ENCODE peak calls at places on chromosome 20, in four cellular contexts. G is upper lobe of right lung, L is A673, E is fibroblast of the aortic adventitia. W is an unnamed sample.

GRCh38 chr20:57888591-57888990 is 178.8 kb upstream of the PMEPA1 start:
- DNase-seq in E (no peak), L (no peak), G (no peak), W (no peak)

GRCh38 chr20:56360133-56360898 is 1.5 kb downstream of the FAM210B start:
- DNase-seq in G (no peak), E (no peak), L (no peak), W (no peak)

GRCh38 chr20:17646901-17647301 is 35.1 kb downstream of the RRBP1 start:
- DNase-seq in L (no peak), G (peak; percentile 39), E (no peak), W (no peak)

GRCh38 chr20:1423625-1424106 is 30.8 kb upstream of the FKBP1A start:
- DNase-seq in L (peak; percentile 93), G (no peak), E (peak; percentile 51), W (peak; percentile 81)

GRCh38 chr20:62925420-62926228 is 681 bp downstream of the DIDO1 start:
- DNase-seq in E (peak; percentile 35), G (peak; percentile 77), L (peak; percentile 44), W (peak; percentile 80)

GRCh38 chr20:59729476-59729875 is 125.1 kb downstream of the PHACTR3 start:
- DNase-seq in L (no peak), G (peak; percentile 39), E (no peak), W (no peak)

GRCh38 chr20:58058421-58059140 is 169.9 kb downstream of the ANKRD60 start:
- DNase-seq in G (no peak), E (no peak), L (no peak), W (no peak)

GRCh38 chr20:43431120-43431519 is 26.6 kb upstream of the SRSF6 start:
- DNase-seq in E (peak; percentile 10), G (no peak), L (no peak), W (no peak)

GRCh38 chr20:32839227-32839981 is 19.3 kb upstream of the EFCAB8 start:
- DNase-seq in L (no peak), G (no peak), E (no peak), W (no peak)

GRCh38 chr20:17882065-17882833 is 86.3 kb downstream of the SNX5 start:
- DNase-seq in E (no peak), L (no peak), G (no peak), W (no peak)

GRCh38 chr20:14199111-14199510 is 138.3 kb downstream of the FLRT3 start:
- DNase-seq in E (peak; percentile 29), L (no peak), G (no peak), W (no peak)

GRCh38 chr20:58880994-58881752 is 28.7 kb downstream of the GNAS start:
- DNase-seq in L (no peak), G (no peak), E (no peak), W (peak; percentile 30)

GRCh38 chr20:46604551-46605133 is 46.6 kb downstream of the SLC13A3 start:
- DNase-seq in L (no peak), E (no peak), G (no peak), W (no peak)
- H3K4me3 ChIP-seq in L (no peak overlapping the region), E (no peak overlapping the region), G (no peak overlapping the region), W (no peak overlapping the region)

GRCh38 chr20:10676518-10676917 is 2.7 kb upstream of the JAG1 start:
- DNase-seq in G (no peak), L (no peak), E (no peak), W (no peak)

GRCh38 chr20:10673176-10673830 is 496 bp downstream of the JAG1 start:
- DNase-seq in G (peak; percentile 79), L (peak; percentile 71), E (no peak), W (peak; percentile 61)

GRCh38 chr20:10673831-10674683 is at the start of gene JAG1:
- DNase-seq in E (peak; percentile 94), G (peak; percentile 98), L (peak; percentile 94), W (peak; percentile 97)

GRCh38 chr20:10675456-10675848 is 1.7 kb upstream of the JAG1 start:
- DNase-seq in L (no peak), E (no peak), G (no peak), W (no peak)

DNA sequence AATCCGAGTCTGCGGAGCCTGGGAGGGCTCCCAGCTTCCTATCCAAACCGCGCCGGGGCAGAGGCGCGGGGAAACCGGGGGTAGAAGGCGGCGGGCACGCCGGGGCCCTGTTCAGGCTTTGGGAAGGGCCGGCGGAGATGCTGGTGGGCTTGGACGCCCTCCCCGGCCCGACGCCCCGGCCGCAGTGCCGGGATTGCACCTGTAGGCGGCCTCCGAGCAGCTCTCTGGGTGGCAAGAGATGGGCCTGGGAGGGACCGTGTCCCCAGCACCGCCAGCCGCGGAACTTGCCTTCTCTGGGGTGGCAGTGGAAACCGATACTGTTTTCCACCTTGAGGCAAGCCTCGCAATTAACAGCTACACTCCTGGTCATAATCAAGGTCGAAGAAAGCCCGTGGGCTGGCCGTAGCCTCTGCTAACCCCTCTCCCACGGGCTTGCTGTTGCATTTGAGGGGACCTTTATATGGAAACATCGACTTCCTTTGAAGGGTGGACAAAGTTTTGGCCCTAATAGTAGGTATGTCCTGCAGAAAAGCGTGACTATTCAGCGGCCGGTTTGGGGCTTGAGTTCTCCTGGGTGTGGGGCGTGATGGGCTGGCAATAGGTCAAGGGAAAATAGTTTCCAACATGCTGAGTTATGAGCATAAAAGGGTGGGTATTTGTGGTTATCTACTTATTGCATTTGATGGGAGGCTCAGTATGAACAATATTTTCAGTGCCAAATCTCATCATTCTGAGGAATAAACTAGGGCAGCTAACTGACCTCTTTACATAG is 1.1 kb upstream of the JAG1 start:
- DNase-seq in L (peak; percentile 83), E (peak; percentile 74), G (peak; percentile 93), W (peak; percentile 89)
- H3K4me3 ChIP-seq in L (peak overlapping the region; percentile 59), E (peak overlapping the region; percentile 76), G (peak overlapping the region; percentile 91), W (peak overlapping the region; percentile 60)

DNA sequence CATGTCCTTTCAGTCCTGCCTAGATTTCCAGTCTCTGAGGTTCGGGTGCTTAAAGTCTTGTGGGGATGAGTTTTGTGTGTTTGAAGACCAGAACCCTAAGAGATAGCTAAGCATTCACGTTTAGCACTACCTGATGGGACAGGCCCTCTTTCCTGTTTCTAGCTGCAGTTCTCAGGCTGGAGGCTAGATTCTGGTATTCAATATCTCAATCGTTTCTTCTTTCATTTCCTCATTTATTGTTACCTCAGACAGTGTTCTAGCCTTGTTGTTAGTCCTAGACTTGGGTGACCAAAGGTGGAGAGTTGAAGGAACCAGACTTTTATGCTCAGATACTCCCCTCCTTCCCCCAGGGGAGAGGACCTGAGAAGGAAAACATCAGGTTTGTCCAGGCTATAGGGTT is 16.8 kb downstream of the CEP250 start:
- DNase-seq in E (no peak), L (no peak), G (no peak), W (no peak)
- H3K4me3 ChIP-seq in E (no peak overlapping the region), L (no peak overlapping the region), G (no peak overlapping the region), W (no peak overlapping the region)

DNA sequence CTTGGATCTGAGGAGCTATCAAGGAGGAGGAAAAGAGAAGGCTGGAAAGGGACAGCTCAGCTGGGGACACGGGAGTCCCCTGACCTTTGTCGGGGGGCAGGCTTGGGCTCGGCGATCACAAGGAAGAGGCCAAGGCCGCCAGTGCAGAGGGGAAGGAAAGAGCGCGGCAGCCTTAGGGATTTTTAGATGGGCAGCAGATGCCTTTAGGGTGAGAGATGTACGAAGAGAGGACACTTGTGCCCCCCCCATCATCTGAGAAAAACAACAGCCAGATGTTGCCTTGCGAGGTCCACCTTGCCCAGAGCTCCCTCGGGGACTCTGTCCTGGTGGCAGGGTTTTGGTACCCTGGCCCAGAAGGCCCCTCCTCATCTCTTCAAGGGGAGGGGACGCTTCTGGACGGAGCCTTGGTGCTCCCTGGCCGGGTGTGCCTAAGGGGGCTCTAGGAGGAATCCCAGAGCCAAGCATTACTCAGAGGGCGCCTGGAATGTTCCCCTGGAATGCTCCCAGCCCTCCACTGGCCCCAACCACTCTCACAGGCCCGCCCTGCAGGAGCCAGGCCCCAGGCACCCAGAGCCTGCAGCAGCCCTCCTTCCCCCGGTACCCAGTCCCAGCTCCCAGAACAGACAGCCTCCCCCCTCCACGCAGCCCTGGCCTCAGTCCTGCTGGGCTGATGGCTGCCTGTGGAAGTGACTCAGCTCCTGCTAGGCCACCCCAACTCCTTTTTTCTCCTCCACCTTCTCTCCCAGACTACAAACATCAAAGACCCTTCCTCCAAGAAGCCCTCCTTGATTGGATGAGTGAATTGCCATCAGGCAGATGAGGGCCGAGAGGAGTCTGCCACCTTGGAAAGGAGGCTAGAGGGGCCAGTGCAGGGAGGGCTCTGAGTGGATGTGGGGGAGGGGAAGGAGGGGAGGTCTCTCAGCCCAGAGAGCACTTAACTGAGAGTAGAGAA is 1.8 kb downstream of the ADAM33 start:
- DNase-seq in G (no peak), E (peak; percentile 88), L (no peak), W (no peak)
- H3K4me3 ChIP-seq in G (peak overlapping the region; percentile 44), E (peak overlapping the region; percentile 79), L (no peak overlapping the region), W (no peak overlapping the region)

GRCh38 chr20:4567172-4567571 is 154.5 kb upstream of the PRND start:
- DNase-seq in G (no peak), L (no peak), E (no peak), W (no peak)

GRCh38 chr20:4569092-4569491 is 152.6 kb upstream of the PRND start:
- DNase-seq in G (no peak), E (no peak), L (peak; percentile 44), W (peak; percentile 15)

GRCh38 chr20:4568560-4568959 is 153.1 kb upstream of the PRND start:
- DNase-seq in E (no peak), L (no peak), G (no peak), W (no peak)

GRCh38 chr20:4571759-4572531 is 149.8 kb upstream of the PRND start:
- DNase-seq in G (no peak), E (peak; percentile 79), L (peak; percentile 58), W (no peak)

GRCh38 chr20:4569882-4570281 is 151.8 kb upstream of the PRND start:
- DNase-seq in L (peak; percentile 95), E (no peak), G (no peak), W (no peak)
- H3K4me3 ChIP-seq in L (no peak overlapping the region), E (no peak overlapping the region), G (no peak overlapping the region), W (no peak overlapping the region)

DNA sequence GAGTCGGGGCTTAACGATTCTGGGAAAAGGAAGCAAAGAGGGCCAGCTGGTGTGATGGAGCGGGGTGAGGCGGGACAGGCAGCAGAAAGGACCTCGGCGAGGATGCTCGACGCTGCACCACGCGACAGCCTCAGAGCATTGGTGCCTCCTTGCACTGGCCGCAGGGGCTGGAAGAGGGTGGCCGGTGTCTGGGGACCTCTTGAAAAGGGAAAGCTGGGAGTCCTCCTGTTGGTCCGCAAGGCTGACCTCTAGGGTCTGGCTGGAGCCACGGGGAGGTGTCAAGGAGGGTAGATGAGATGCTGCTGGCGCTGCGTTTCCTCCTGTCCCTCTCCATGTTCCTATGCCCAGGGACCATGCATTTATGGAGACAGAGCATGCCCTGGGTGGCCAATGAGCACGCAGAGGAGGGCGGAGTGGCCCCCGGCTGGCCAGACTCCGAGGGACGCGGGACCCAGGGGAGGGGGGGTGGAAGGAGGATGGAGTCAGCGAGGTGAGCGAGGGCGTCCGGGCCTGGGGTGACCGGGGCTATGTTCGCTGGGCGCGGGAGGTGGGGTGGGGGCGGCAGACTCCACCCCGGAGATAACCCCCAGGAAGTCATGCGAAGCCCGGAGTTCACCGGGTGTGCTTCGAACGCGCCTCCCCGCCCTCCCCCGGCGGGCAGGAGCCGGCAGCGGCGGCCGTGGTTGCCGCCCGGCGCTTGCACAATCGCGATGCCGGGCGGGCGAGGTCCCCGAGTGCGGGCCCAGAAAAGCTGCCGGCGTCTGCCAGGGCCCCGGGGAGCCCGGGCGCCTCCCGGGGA is at the start of gene CYP24A1:
- DNase-seq in L (peak; percentile 31), E (no peak), G (peak; percentile 70), W (peak; percentile 61)
- H3K4me3 ChIP-seq in L (peak within 1 kb of the TSS; percentile 39), E (peak within 1 kb of the TSS; percentile 22), G (no peak within 1 kb of the TSS), W (no peak within 1 kb of the TSS)

GRCh38 chr20:50194831-50195523 is 4.3 kb downstream of the CEBPB start:
- DNase-seq in E (peak; percentile 49), G (no peak), L (no peak), W (no peak)
- H3K4me3 ChIP-seq in E (peak overlapping the region; percentile 100), G (peak overlapping the region; percentile 87), L (peak overlapping the region; percentile 97), W (no peak overlapping the region)